ENCODE peak calls at places on chromosomes 5 and 9, in four cellular contexts. I is left ventricle myocardium inferior, E is H9, N is tibial artery. U is an unnamed sample.
A peak's percentile ranks its signal among the peaks of the same experiment; 100 is the strongest.

GRCh38 chr5:61254969-61255555 is 77.0 kb upstream of the ZSWIM6 start:
- DNase-seq in I (no peak), N (no peak), E (no peak), U (no peak)

GRCh38 chr5:139867581-139867980 is 72.0 kb downstream of the PSD2 start:
- DNase-seq in E (no peak), N (no peak), I (no peak), U (no peak)

GRCh38 chr5:117077142-117077541 is 502.5 kb upstream of the SEMA6A start:
- DNase-seq in E (no peak), N (no peak), I (no peak), U (no peak)

GRCh38 chr5:63726491-63726890 is 235.8 kb downstream of the HTR1A start:
- DNase-seq in I (no peak), E (no peak), N (no peak), U (no peak)

GRCh38 chr9:114503009-114503408 is 2.3 kb downstream of the WHRN start:
- DNase-seq in E (no peak), N (no peak), I (no peak), U (no peak)

GRCh38 chr9:128420651-128421473 is at the start of gene CERCAM:
- DNase-seq in N (peak; percentile 38), E (peak; percentile 65), I (peak; percentile 67), U (no peak)

GRCh38 chr9:123342247-123342646 is 13.8 kb upstream of the CRB2 start:
- DNase-seq in I (no peak), E (no peak), N (no peak), U (no peak)

GRCh38 chr5:36200513-36200912 is 41.2 kb downstream of the NADK2 start:
- DNase-seq in I (no peak), E (no peak), N (no peak), U (no peak)

GRCh38 chr9:29043070-29043469 is 1469.8 kb upstream of the C9orf72 start:
- DNase-seq in N (no peak), I (no peak), E (no peak), U (no peak)

GRCh38 chr9:123089790-123090189 is 56.3 kb downstream of the GPR21 start:
- DNase-seq in E (no peak), I (no peak), N (no peak), U (no peak)

GRCh38 chr5:150511641-150512367 is 3.9 kb downstream of the NDST1 start:
- DNase-seq in I (no peak), E (no peak), N (no peak), U (no peak)

GRCh38 chr9:105994970-105995369 is 300.6 kb downstream of the TMEM38B start:
- DNase-seq in E (no peak), I (no peak), N (no peak), U (no peak)

GRCh38 chr5:179344301-179345178 is 721 bp downstream of the ADAMTS2 start:
- DNase-seq in N (no peak), E (no peak), I (no peak), U (no peak)

GRCh38 chr5:83720805-83721431 is at the start of gene HAPLN1:
- DNase-seq in N (no peak), E (peak; percentile 57), I (no peak), U (no peak)

GRCh38 chr9:112332272-112332671 is 1.1 kb downstream of the PTBP3 start:
- DNase-seq in E (no peak), I (no peak), N (no peak), U (no peak)

GRCh38 chr9:75974006-75974766 is 83.7 kb downstream of the PCSK5 start:
- DNase-seq in I (no peak), E (no peak), N (no peak), U (no peak)

GRCh38 chr5:135391123-135391868 is 7.7 kb downstream of the MACROH2A1 start:
- DNase-seq in N (no peak), E (no peak), I (no peak), U (no peak)

GRCh38 chr5:13731229-13731628 is 213.3 kb downstream of the DNAH5 start:
- DNase-seq in N (no peak), E (no peak), I (no peak), U (no peak)

GRCh38 chr5:148005788-148006520 is 57.8 kb upstream of the SPINK5 start:
- DNase-seq in I (no peak), E (peak; percentile 89), N (no peak), U (no peak)

GRCh38 chr9:69140123-69140741 is 33.8 kb upstream of the TJP2 start:
- DNase-seq in I (no peak), E (peak; percentile 17), N (no peak), U (no peak)

GRCh38 chr5:98104454-98105188 is 668.8 kb upstream of the RGMB start:
- DNase-seq in E (no peak), N (no peak), I (no peak), U (no peak)

GRCh38 chr5:134555889-134556311 is 30.4 kb downstream of the JADE2 start:
- DNase-seq in I (peak; percentile 42), N (peak; percentile 74), E (peak; percentile 61), U (peak; percentile 92)

GRCh38 chr9:23044549-23044948 is 597.9 kb downstream of the DMRTA1 start:
- DNase-seq in E (no peak), N (no peak), I (no peak), U (no peak)

GRCh38 chr9:81182421-81182820 is 506.9 kb downstream of the TLE1 start:
- DNase-seq in N (no peak), I (no peak), E (no peak), U (no peak)

GRCh38 chr5:67493676-67494075 is 297.1 kb upstream of the CD180 start:
- DNase-seq in E (peak; percentile 63), N (peak; percentile 49), I (peak; percentile 32), U (no peak)

GRCh38 chr5:1510631-1511030 is 13.1 kb downstream of the LPCAT1 start:
- DNase-seq in I (peak; percentile 14), N (peak; percentile 16), E (no peak), U (peak; percentile 69)

GRCh38 chr5:72463499-72464052 is 43.6 kb downstream of the ZNF366 start:
- DNase-seq in E (no peak), N (no peak), I (no peak), U (no peak)

GRCh38 chr5:3597727-3598082 is 2.1 kb downstream of the IRX1 start:
- DNase-seq in E (no peak), I (no peak), N (no peak), U (no peak)

GRCh38 chr5:134994560-134995156 is 27.0 kb downstream of the CATSPER3 start:
- DNase-seq in I (no peak), E (no peak), N (no peak), U (no peak)

GRCh38 chr5:137828664-137829063 is 39.0 kb upstream of the MYOT start:
- DNase-seq in N (no peak), I (no peak), E (no peak), U (no peak)
- H3K27ac ChIP-seq in N (peak overlapping the region; percentile 48), I (peak overlapping the region; percentile 84), E (no peak overlapping the region), U (peak overlapping the region; percentile 68)

DNA sequence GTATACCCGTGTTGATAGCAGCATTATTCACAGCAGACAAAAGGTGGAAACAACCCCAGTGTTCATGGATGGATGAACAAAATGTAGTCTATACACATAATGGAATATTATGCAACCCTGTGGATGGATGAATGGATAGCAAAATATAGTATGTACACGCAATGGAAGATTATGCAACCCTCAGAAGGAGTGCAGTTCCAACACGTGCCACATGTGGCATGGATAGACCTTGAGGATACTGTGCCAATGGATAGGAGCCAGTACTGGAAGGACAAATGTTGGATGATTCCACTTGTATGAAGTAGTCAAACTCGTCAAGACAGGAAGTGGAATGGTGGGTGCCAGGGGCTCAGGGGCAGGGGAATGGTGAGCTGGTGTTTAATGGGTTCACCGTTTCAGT is 44.9 kb downstream of the PLEKHG4B start:
- DNase-seq in E (no peak), I (no peak), N (no peak), U (no peak)
- TF ChIP-seq CTCF in E (peak; percentile 27), I (no peak), N (no peak), U (no peak)

DNA sequence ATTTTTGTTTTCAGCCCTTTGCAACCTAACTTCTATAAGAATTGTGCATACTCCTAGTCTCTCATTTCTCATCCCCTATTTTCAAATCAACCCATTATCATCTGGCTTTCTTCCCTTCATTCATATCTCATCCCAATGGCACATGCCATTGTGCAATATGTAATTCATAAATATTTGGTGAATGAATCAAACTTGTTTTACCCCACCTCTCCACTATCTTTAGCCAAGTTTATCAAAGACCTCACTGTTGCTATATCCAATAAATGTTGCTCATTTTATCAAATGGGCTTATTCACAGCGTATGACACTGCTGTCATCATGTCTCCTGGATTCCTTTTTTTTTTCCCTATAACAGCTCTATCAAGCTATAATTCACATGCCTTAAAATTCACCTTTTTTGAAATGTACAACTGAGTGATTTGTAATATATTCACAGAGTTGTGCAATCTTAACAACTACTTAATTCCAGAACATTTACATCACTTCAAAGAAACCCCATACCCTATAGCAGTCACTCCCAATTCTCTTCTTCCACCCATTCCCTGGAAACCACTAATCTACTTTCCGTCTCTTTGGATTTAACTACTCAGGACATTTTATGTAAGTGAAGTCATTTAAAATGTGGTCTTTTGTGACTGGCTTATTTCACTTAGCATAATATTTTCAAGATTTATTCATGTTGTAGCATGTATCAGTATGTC is 214.4 kb upstream of the PAPPA start:
- DNase-seq in E (no peak), N (no peak), I (no peak), U (no peak)
- H3K27ac ChIP-seq in E (no peak overlapping the region), N (no peak overlapping the region), I (no peak overlapping the region), U (no peak overlapping the region)

GRCh38 chr9:88583901-88584596 is 49.1 kb downstream of the NXNL2 start:
- DNase-seq in E (no peak), I (no peak), N (no peak), U (no peak)
- TF ChIP-seq CTCF in E (no peak), I (no peak), N (no peak), U (no peak)

GRCh38 chr5:10550222-10550995 is 13.5 kb upstream of the ANKRD33B start:
- DNase-seq in E (no peak), I (no peak), N (no peak), U (no peak)
- H3K27ac ChIP-seq in E (peak overlapping the region; percentile 86), I (peak overlapping the region; percentile 66), N (no peak overlapping the region), U (no peak overlapping the region)

DNA sequence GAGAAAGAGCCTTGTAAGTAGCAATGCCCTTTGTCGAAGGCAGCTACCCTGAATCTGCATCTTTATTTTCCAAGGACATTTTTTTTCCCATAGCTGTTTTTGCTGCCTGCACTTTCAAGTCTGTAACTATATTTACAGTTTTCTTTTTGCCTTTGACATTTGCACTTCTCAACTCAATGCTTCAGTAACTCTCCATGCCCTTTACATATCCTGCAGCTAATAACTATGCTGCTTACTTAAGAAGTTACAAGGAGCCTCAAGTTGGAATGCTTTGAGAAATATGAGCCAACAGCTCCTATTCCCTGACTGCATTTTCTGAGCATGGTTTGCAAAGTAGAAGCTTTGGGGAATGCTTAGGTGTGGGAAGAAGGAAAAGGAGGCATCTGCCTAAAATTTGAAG is 194.8 kb upstream of the TRPC7 start:
- DNase-seq in I (no peak), E (no peak), N (no peak), U (no peak)
- TF ChIP-seq CTCF in I (no peak), E (no peak), N (no peak), U (no peak)

U was measured in coronary artery.